ENCODE peak calls at places on chromosomes 2 and 18, in six cellular contexts. One of them, this sample, is unnamed.

GRCh38 chr18:41660654-41661053 is 294.4 kb upstream of the PIK3C3 start:
- DNase-seq in mucosa of gallbladder: no peak
- DNase-seq in stromal cell of bone marrow: no peak
- DNase-seq in Caki2: no peak
- DNase-seq in T-helper 1 cell: no peak
- DNase-seq in ELR: peak; percentile 74
- DNase-seq in this sample: no peak

GRCh38 chr18:34121157-34121807 is 103.4 kb downstream of the NOL4 start:
- DNase-seq in mucosa of gallbladder: no peak
- DNase-seq in stromal cell of bone marrow: no peak
- DNase-seq in Caki2: no peak
- DNase-seq in T-helper 1 cell: no peak
- DNase-seq in ELR: no peak
- DNase-seq in this sample: no peak

GRCh38 chr18:77022556-77022955 is 110.0 kb downstream of the MBP start:
- DNase-seq in mucosa of gallbladder: no peak
- DNase-seq in stromal cell of bone marrow: no peak
- DNase-seq in Caki2: no peak
- DNase-seq in T-helper 1 cell: no peak
- DNase-seq in ELR: no peak
- DNase-seq in this sample: no peak

GRCh38 chr2:72207334-72207733 is 59.7 kb upstream of the CYP26B1 start:
- DNase-seq in mucosa of gallbladder: no peak
- DNase-seq in stromal cell of bone marrow: no peak
- DNase-seq in Caki2: no peak
- DNase-seq in T-helper 1 cell: no peak
- DNase-seq in ELR: no peak
- DNase-seq in this sample: no peak

GRCh38 chr2:65937379-65938160 is 497.4 kb upstream of the MEIS1 start:
- DNase-seq in mucosa of gallbladder: no peak
- DNase-seq in stromal cell of bone marrow: no peak
- DNase-seq in Caki2: no peak
- DNase-seq in T-helper 1 cell: no peak
- DNase-seq in ELR: no peak
- DNase-seq in this sample: no peak

GRCh38 chr18:22559414-22560282 is 141.9 kb upstream of the CTAGE1 start:
- DNase-seq in mucosa of gallbladder: peak; percentile 45
- DNase-seq in stromal cell of bone marrow: no peak
- DNase-seq in Caki2: peak; percentile 83
- DNase-seq in T-helper 1 cell: no peak
- DNase-seq in ELR: peak; percentile 64
- DNase-seq in this sample: peak; percentile 77

GRCh38 chr2:36578343-36579296 is 19.3 kb downstream of the FEZ2 start:
- DNase-seq in mucosa of gallbladder: no peak
- DNase-seq in stromal cell of bone marrow: no peak
- DNase-seq in Caki2: no peak
- DNase-seq in T-helper 1 cell: no peak
- DNase-seq in ELR: no peak
- DNase-seq in this sample: no peak

GRCh38 chr2:6181525-6182270 is 489.5 kb downstream of the SOX11 start:
- DNase-seq in mucosa of gallbladder: no peak
- DNase-seq in stromal cell of bone marrow: peak; percentile 29
- DNase-seq in Caki2: peak; percentile 17
- DNase-seq in T-helper 1 cell: no peak
- DNase-seq in ELR: no peak
- DNase-seq in this sample: no peak

GRCh38 chr2:1936411-1936980 is 192.2 kb upstream of the PXDN start:
- DNase-seq in mucosa of gallbladder: no peak
- DNase-seq in stromal cell of bone marrow: no peak
- DNase-seq in Caki2: no peak
- DNase-seq in T-helper 1 cell: no peak
- DNase-seq in ELR: no peak
- DNase-seq in this sample: no peak

GRCh38 chr18:24488824-24489493 is 28.5 kb downstream of the HRH4 start:
- DNase-seq in mucosa of gallbladder: no peak
- DNase-seq in stromal cell of bone marrow: no peak
- DNase-seq in Caki2: peak; percentile 30
- DNase-seq in T-helper 1 cell: no peak
- DNase-seq in ELR: peak; percentile 58
- DNase-seq in this sample: no peak

GRCh38 chr2:164710252-164710633 is 89.0 kb upstream of the GRB14 start:
- DNase-seq in mucosa of gallbladder: no peak
- DNase-seq in stromal cell of bone marrow: no peak
- DNase-seq in Caki2: peak; percentile 33
- DNase-seq in T-helper 1 cell: no peak
- DNase-seq in ELR: peak; percentile 83
- DNase-seq in this sample: no peak

GRCh38 chr2:222993920-222994650 is 57.9 kb upstream of the KCNE4 start:
- DNase-seq in mucosa of gallbladder: peak; percentile 84
- DNase-seq in stromal cell of bone marrow: peak; percentile 96
- DNase-seq in Caki2: no peak
- DNase-seq in T-helper 1 cell: no peak
- DNase-seq in ELR: peak; percentile 47
- DNase-seq in this sample: no peak

GRCh38 chr2:1954061-1954460 is 209.7 kb upstream of the PXDN start:
- DNase-seq in mucosa of gallbladder: no peak
- DNase-seq in stromal cell of bone marrow: no peak
- DNase-seq in Caki2: no peak
- DNase-seq in T-helper 1 cell: no peak
- DNase-seq in ELR: no peak
- DNase-seq in this sample: no peak

GRCh38 chr18:33821503-33821902 is 243.5 kb downstream of the ASXL3 start:
- DNase-seq in mucosa of gallbladder: no peak
- DNase-seq in stromal cell of bone marrow: peak; percentile 56
- DNase-seq in Caki2: no peak
- DNase-seq in T-helper 1 cell: no peak
- DNase-seq in ELR: no peak
- DNase-seq in this sample: no peak

GRCh38 chr2:46539327-46540276 is 60.2 kb downstream of the TMEM247 start:
- DNase-seq in mucosa of gallbladder: peak; percentile 4
- DNase-seq in stromal cell of bone marrow: no peak
- DNase-seq in Caki2: no peak
- DNase-seq in T-helper 1 cell: no peak
- DNase-seq in ELR: no peak
- DNase-seq in this sample: no peak

GRCh38 chr2:217010173-217010572 is 150.3 kb upstream of the TNP1 start:
- DNase-seq in mucosa of gallbladder: no peak
- DNase-seq in stromal cell of bone marrow: no peak
- DNase-seq in Caki2: no peak
- DNase-seq in T-helper 1 cell: no peak
- DNase-seq in ELR: no peak
- DNase-seq in this sample: no peak

GRCh38 chr2:174062934-174063333 is 97.8 kb upstream of the SP3 start:
- DNase-seq in mucosa of gallbladder: no peak
- DNase-seq in stromal cell of bone marrow: no peak
- DNase-seq in Caki2: no peak
- DNase-seq in T-helper 1 cell: no peak
- DNase-seq in ELR: no peak
- DNase-seq in this sample: no peak

GRCh38 chr2:191012845-191013616 is 940 bp downstream of the STAT1 start:
- DNase-seq in mucosa of gallbladder: no peak
- DNase-seq in stromal cell of bone marrow: no peak
- DNase-seq in Caki2: no peak
- DNase-seq in T-helper 1 cell: no peak
- DNase-seq in ELR: peak; percentile 37
- DNase-seq in this sample: no peak

GRCh38 chr2:172427990-172428840 is 829 bp downstream of the ITGA6 start:
- DNase-seq in mucosa of gallbladder: peak; percentile 38
- DNase-seq in stromal cell of bone marrow: no peak
- DNase-seq in Caki2: peak; percentile 25
- DNase-seq in T-helper 1 cell: peak; percentile 53
- DNase-seq in ELR: peak; percentile 59
- DNase-seq in this sample: peak; percentile 69

GRCh38 chr2:178825183-178825582 is 18.0 kb upstream of the TTN start:
- DNase-seq in mucosa of gallbladder: no peak
- DNase-seq in stromal cell of bone marrow: peak; percentile 36
- DNase-seq in Caki2: no peak
- DNase-seq in T-helper 1 cell: no peak
- DNase-seq in ELR: peak; percentile 77
- DNase-seq in this sample: no peak

GRCh38 chr2:237539681-237540080 is 26.7 kb upstream of the PRLH start:
- DNase-seq in mucosa of gallbladder: no peak
- DNase-seq in stromal cell of bone marrow: no peak
- DNase-seq in Caki2: no peak
- DNase-seq in T-helper 1 cell: no peak
- DNase-seq in ELR: no peak
- DNase-seq in this sample: no peak

GRCh38 chr2:199798881-199799580 is 52.0 kb downstream of the FTCDNL1 start:
- DNase-seq in mucosa of gallbladder: peak; percentile 17
- DNase-seq in stromal cell of bone marrow: peak; percentile 43
- DNase-seq in Caki2: no peak
- DNase-seq in T-helper 1 cell: no peak
- DNase-seq in ELR: no peak
- DNase-seq in this sample: no peak

GRCh38 chr2:235001237-235002133 is 49.7 kb downstream of the SH3BP4 start:
- DNase-seq in mucosa of gallbladder: peak; percentile 59
- DNase-seq in stromal cell of bone marrow: no peak
- DNase-seq in Caki2: no peak
- DNase-seq in T-helper 1 cell: no peak
- DNase-seq in ELR: no peak
- DNase-seq in this sample: no peak

This sample was measured in right lobe of liver.